ENCODE peak calls at places on chromosomes 4 and X, in seven cellular contexts. G is fibroblast of lung; X is MM.1S; W is stimulated activated naive CD8-positive, alpha-beta T cell treated with anti-CD3 and anti-CD28 coated beads, Interleukin-15, amount 100 ng/mL, for 72 hours; O is activated CD4-positive, CD25-positive, alpha-beta regulatory T cell treated with anti-CD3 and anti-CD28 coated beads, Interleukin-2, amount 50 U/mL, for 16 hours; C is activated naive CD8-positive, alpha-beta T cell treated with anti-CD3 and anti-CD28 coated beads, Interleukin-2, amount 10 ng/mL, durations not matched to agents 7 days and 5 days; T is kidney tubule cell. M is an unnamed sample.
A peak's percentile ranks its signal among the peaks of the same experiment; 100 is the strongest.

GRCh38 chr4:80407246-80407645 is 71.7 kb downstream of the CFAP299 start:
- DNase-seq in G (peak; percentile 77), X (no peak), W (no peak), O (no peak), C (no peak), T (peak; percentile 24), M (no peak)

GRCh38 chrX:151714367-151714766 is 1.5 kb upstream of the FATE1 start:
- DNase-seq in G (no peak), X (no peak), W (no peak), O (no peak), C (no peak), T (no peak), M (no peak)

GRCh38 chrX:13000311-13000811 is 25.5 kb downstream of the TMSB4X start:
- DNase-seq in G (no peak), X (peak; percentile 58), W (no peak), O (no peak), C (no peak), T (no peak), M (no peak)

GRCh38 chr4:49018718-49019295 is 32.7 kb downstream of the CWH43 start:
- DNase-seq in G (no peak), X (no peak), W (no peak), O (no peak), C (no peak), T (no peak), M (no peak)

GRCh38 chr4:2915789-2916188 is 47.4 kb downstream of the NOP14 start:
- DNase-seq in G (no peak), X (no peak), W (no peak), O (no peak), C (no peak), T (no peak), M (no peak)

GRCh38 chr4:40736910-40737309 is 12.8 kb upstream of the NSUN7 start:
- DNase-seq in G (peak; percentile 72), X (peak; percentile 69), W (no peak), O (no peak), C (no peak), T (peak; percentile 36), M (no peak)

GRCh38 chrX:12610079-12610478 is 181.1 kb upstream of the PRPS2 start:
- DNase-seq in G (peak; percentile 21), X (no peak), W (no peak), O (no peak), C (no peak), T (peak; percentile 93), M (no peak)

GRCh38 chr4:1249731-1250526 is 999 bp upstream of the CTBP1 start:
- DNase-seq in G (peak; percentile 33), X (peak; percentile 46), W (peak; percentile 69), O (no peak), C (peak; percentile 74), T (peak; percentile 62), M (no peak)

GRCh38 chr4:179415842-179416223 is 1973.6 kb upstream of the AGA start:
- DNase-seq in G (peak; percentile 65), X (no peak), W (no peak), O (no peak), C (no peak), T (peak; percentile 8), M (no peak)

GRCh38 chr4:137601924-137602323 is 69.6 kb upstream of the PCDH18 start:
- DNase-seq in G (no peak), X (no peak), W (no peak), O (no peak), C (no peak), T (peak; percentile 5), M (no peak)

GRCh38 chrX:15988661-15989603 is 134.3 kb upstream of the AP1S2 start:
- DNase-seq in G (peak; percentile 64), X (no peak), W (no peak), O (no peak), C (no peak), T (peak; percentile 95), M (no peak)

GRCh38 chr4:119638359-119638758 is 9.8 kb upstream of the PDE5A start:
- DNase-seq in G (no peak), X (no peak), W (no peak), O (no peak), C (no peak), T (no peak), M (no peak)

GRCh38 chr4:34280131-34280530 is 1964.2 kb downstream of the ARAP2 start:
- DNase-seq in G (no peak), X (no peak), W (no peak), O (no peak), C (no peak), T (no peak), M (no peak)

GRCh38 chr4:52870225-52870624 is 8.1 kb downstream of the RASL11B start:
- DNase-seq in G (no peak), X (no peak), W (no peak), O (no peak), C (no peak), T (no peak), M (no peak)

GRCh38 chr4:90099795-90100194 is 27.4 kb upstream of the CCSER1 start:
- DNase-seq in G (no peak), X (no peak), W (no peak), O (no peak), C (no peak), T (peak; percentile 59), M (no peak)

GRCh38 chr4:153115322-153116100 is 88.7 kb upstream of the TRIM2 start:
- DNase-seq in G (peak; percentile 72), X (peak; percentile 95), W (peak; percentile 78), O (peak; percentile 66), C (peak; percentile 60), T (peak; percentile 90), M (no peak)

GRCh38 chrX:96982159-96982558 is 98.5 kb downstream of the RPA4 start:
- DNase-seq in G (no peak), X (no peak), W (no peak), O (no peak), C (no peak), T (no peak), M (no peak)

GRCh38 chr4:158182736-158183135 is 9.9 kb upstream of the GASK1B start:
- DNase-seq in G (no peak), X (no peak), W (no peak), O (no peak), C (no peak), T (no peak), M (no peak)

GRCh38 chrX:73448379-73448778 is 1.5 kb downstream of the CDX4 start:
- DNase-seq in G (no peak), X (no peak), W (no peak), O (no peak), C (no peak), T (no peak), M (no peak)

GRCh38 chr4:124276461-124276860 is 436.1 kb downstream of the ANKRD50 start:
- DNase-seq in G (no peak), X (no peak), W (no peak), O (no peak), C (no peak), T (no peak), M (no peak)

GRCh38 chr4:67700119-67700873 is 659 bp downstream of the UBA6 start:
- DNase-seq in G (peak; percentile 17), X (peak; percentile 78), W (no peak), O (no peak), C (no peak), T (peak; percentile 24), M (no peak)

GRCh38 chr4:100429616-100430015 is 88.2 kb downstream of the EMCN start:
- DNase-seq in G (no peak), X (no peak), W (no peak), O (no peak), C (no peak), T (no peak), M (no peak)